ENCODE peak calls at places on chromosomes 12 and 14, in seven cellular contexts. P, I, T, J, H, R and Y are unnamed samples.
A peak's percentile ranks its signal among the peaks of the same experiment; 100 is the strongest.

GRCh38 chr12:18849761-18850160 is 111.8 kb downstream of the CAPZA3 start:
- DNase-seq in P (peak; percentile 58), I (no peak), T (no peak), J (no peak), H (no peak), R (no peak), Y (peak; percentile 18)

GRCh38 chr14:82403972-82404371 is 870.3 kb upstream of the SEL1L start:
- DNase-seq in P (no peak), I (no peak), T (no peak), J (no peak), H (no peak), R (no peak), Y (no peak)

GRCh38 chr12:69275471-69275891 is 36.1 kb downstream of the CPSF6 start:
- DNase-seq in P (peak; percentile 57), I (no peak), T (no peak), J (no peak), H (no peak), R (no peak), Y (peak; percentile 15)

GRCh38 chr12:121789800-121790748 is 3.4 kb downstream of the RHOF start:
- DNase-seq in P (no peak), I (no peak), T (peak; percentile 69), J (peak; percentile 74), H (no peak), R (no peak), Y (no peak)

GRCh38 chr14:99971929-99972747 is 93.1 kb upstream of the EVL start:
- DNase-seq in P (peak; percentile 30), I (no peak), T (peak; percentile 24), J (no peak), H (no peak), R (peak; percentile 75), Y (no peak)

GRCh38 chr12:42097971-42098370 is 46.7 kb downstream of the GXYLT1 start:
- DNase-seq in P (peak; percentile 35), I (no peak), T (no peak), J (no peak), H (no peak), R (no peak), Y (no peak)

GRCh38 chr12:50087995-50088394 is 2.9 kb downstream of the SMARCD1 start:
- DNase-seq in P (peak; percentile 78), I (no peak), T (no peak), J (no peak), H (no peak), R (no peak), Y (peak; percentile 82)

GRCh38 chr12:122859303-122860051 is 24.2 kb downstream of the HIP1R start:
- DNase-seq in P (no peak), I (no peak), T (no peak), J (no peak), H (peak; percentile 68), R (no peak), Y (no peak)

GRCh38 chr14:67766035-67766680 is 50.2 kb downstream of the ZFYVE26 start:
- DNase-seq in P (no peak), I (no peak), T (no peak), J (no peak), H (no peak), R (no peak), Y (no peak)

GRCh38 chr14:64915797-64916196 is 1.5 kb downstream of the CHURC1 start:
- DNase-seq in P (no peak), I (no peak), T (no peak), J (no peak), H (no peak), R (no peak), Y (no peak)

GRCh38 chr12:24918596-24918995 is 30.3 kb downstream of the BCAT1 start:
- DNase-seq in P (no peak), I (no peak), T (no peak), J (no peak), H (no peak), R (no peak), Y (no peak)

GRCh38 chr12:24921251-24922038 is 27.5 kb downstream of the BCAT1 start:
- DNase-seq in P (peak; percentile 57), I (no peak), T (no peak), J (no peak), H (no peak), R (no peak), Y (peak; percentile 48)

GRCh38 chr12:24919346-24920001 is 29.4 kb downstream of the BCAT1 start:
- DNase-seq in P (no peak), I (no peak), T (no peak), J (no peak), H (no peak), R (no peak), Y (no peak)

GRCh38 chr12:24920141-24920540 is 28.8 kb downstream of the BCAT1 start:
- DNase-seq in P (no peak), I (no peak), T (no peak), J (no peak), H (no peak), R (no peak), Y (no peak)

GRCh38 chr12:24922109-24922508 is 26.8 kb downstream of the BCAT1 start:
- DNase-seq in P (no peak), I (no peak), T (no peak), J (no peak), H (no peak), R (no peak), Y (no peak)
- H3K4me3 ChIP-seq in P (no peak overlapping the region), I (no peak overlapping the region), T (no peak overlapping the region), J (no peak overlapping the region), H (no peak overlapping the region), R (no peak overlapping the region), Y (no peak overlapping the region)

GRCh38 chr14:59438148-59438766 is 26.9 kb downstream of the GPR135 start:
- DNase-seq in P (peak; percentile 94), I (no peak), T (no peak), J (no peak), H (no peak), R (no peak), Y (peak; percentile 88)
- TF ChIP-seq CTCF in P (no peak), I (no peak), T (no peak), J (no peak), H (no peak), R (no peak), Y (no peak)

DNA sequence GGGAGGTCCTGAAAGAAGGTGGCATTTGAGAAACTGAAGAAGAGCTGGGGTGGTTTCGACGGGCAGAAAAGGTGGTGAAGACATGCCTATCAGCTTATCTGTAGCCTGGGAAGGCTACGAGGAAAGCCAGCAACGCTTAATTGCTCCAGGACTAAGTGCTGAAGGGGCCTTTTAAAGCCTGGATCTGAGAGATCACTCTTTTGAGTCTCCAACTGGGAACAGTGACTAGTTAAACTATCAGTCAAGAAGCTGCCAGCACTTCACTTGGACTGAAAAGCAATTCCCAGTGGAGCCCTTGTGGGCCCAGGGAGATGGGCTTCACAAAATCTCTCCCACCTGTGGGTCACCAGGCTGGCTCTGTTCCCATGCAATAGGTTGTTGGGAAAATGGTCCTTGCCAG is 276.6 kb downstream of the PCNX1 start:
- DNase-seq in P (no peak), I (no peak), T (no peak), J (no peak), H (no peak), R (peak; percentile 45), Y (no peak)
- H3K4me3 ChIP-seq in P (no peak overlapping the region), I (no peak overlapping the region), T (no peak overlapping the region), J (no peak overlapping the region), H (no peak overlapping the region), R (no peak overlapping the region), Y (no peak overlapping the region)

GRCh38 chr12:32604565-32604964 is 74.5 kb upstream of the DNM1L start:
- DNase-seq in P (no peak), I (no peak), T (no peak), J (no peak), H (no peak), R (no peak), Y (no peak)

GRCh38 chr12:32605326-32606095 is 73.6 kb upstream of the DNM1L start:
- DNase-seq in P (no peak), I (no peak), T (no peak), J (no peak), H (no peak), R (no peak), Y (no peak)

GRCh38 chr12:32612658-32613614 is 66.2 kb upstream of the DNM1L start:
- DNase-seq in P (no peak), I (no peak), T (no peak), J (no peak), H (no peak), R (no peak), Y (no peak)

GRCh38 chr12:32611986-32612385 is 67.1 kb upstream of the DNM1L start:
- DNase-seq in P (no peak), I (no peak), T (no peak), J (no peak), H (no peak), R (no peak), Y (no peak)

DNA sequence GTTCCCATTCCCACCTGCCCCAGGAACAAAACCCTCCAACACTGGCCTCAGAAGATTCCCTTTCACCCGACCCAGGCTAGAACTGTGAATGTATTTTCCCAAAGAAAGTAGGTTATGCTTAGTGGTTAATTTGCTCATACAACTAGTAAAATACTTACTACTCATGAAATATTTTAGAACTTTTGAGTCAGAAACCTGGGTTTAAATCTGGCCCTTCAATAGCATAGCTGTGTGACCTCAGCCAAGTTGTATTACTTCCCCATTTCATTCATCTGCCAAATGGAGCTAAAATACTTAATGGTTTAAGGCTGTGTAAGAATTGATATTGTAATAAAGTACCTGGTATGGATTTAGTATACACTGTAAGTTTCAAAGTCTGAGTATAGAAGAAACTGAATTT is 69.1 kb upstream of the DNM1L start:
- DNase-seq in P (no peak), I (no peak), T (no peak), J (no peak), H (no peak), R (no peak), Y (no peak)
- TF ChIP-seq CTCF in P (no peak), I (no peak), T (no peak), J (no peak), H (no peak), R (no peak), Y (no peak)

GRCh38 chr12:9732966-9733461 is at the start of gene CLECL1:
- DNase-seq in P (no peak), I (no peak), T (no peak), J (no peak), H (no peak), R (no peak), Y (no peak)

GRCh38 chr12:9730591-9730990 is 2.3 kb downstream of the CLECL1 start:
- DNase-seq in P (no peak), I (no peak), T (no peak), J (no peak), H (no peak), R (no peak), Y (no peak)

GRCh38 chr12:9730011-9730410 is 2.9 kb downstream of the CLECL1 start:
- DNase-seq in P (no peak), I (no peak), T (no peak), J (no peak), H (no peak), R (no peak), Y (no peak)

GRCh38 chr12:9731393-9731792 is 1.5 kb downstream of the CLECL1 start:
- DNase-seq in P (no peak), I (no peak), T (no peak), J (no peak), H (no peak), R (no peak), Y (no peak)

GRCh38 chr12:9731797-9732196 is 1.1 kb downstream of the CLECL1 start:
- DNase-seq in P (no peak), I (no peak), T (no peak), J (no peak), H (no peak), R (no peak), Y (no peak)
- H3K4me3 ChIP-seq in P (no peak overlapping the region), I (no peak overlapping the region), T (no peak overlapping the region), J (no peak overlapping the region), H (no peak overlapping the region), R (no peak overlapping the region), Y (no peak overlapping the region)

GRCh38 chr14:73258076-73258475 is 20.8 kb downstream of the PAPLN start:
- DNase-seq in P (no peak), I (no peak), T (no peak), J (no peak), H (no peak), R (no peak), Y (no peak)
- TF ChIP-seq CTCF in P (no peak), I (no peak), T (no peak), J (no peak), H (no peak), R (no peak), Y (no peak)